ENCODE peak calls at places on chromosomes 4 and X, in four cellular contexts. One of them, this sample, is unnamed.

GRCh38 chr4:83065268-83065667 is 30.3 kb downstream of the COPS4 start:
- DNase-seq in ACHN: no peak
- DNase-seq in posterior cingulate gyrus: no peak
- DNase-seq in osteocyte: no peak
- DNase-seq in this sample: no peak

GRCh38 chr4:8906991-8907595 is 35.5 kb upstream of the HMX1 start:
- DNase-seq in ACHN: no peak
- DNase-seq in posterior cingulate gyrus: peak
- DNase-seq in osteocyte: peak
- DNase-seq in this sample: no peak

GRCh38 chr4:26732356-26732755 is 128.3 kb upstream of the STIM2 start:
- DNase-seq in ACHN: no peak
- DNase-seq in posterior cingulate gyrus: no peak
- DNase-seq in osteocyte: no peak
- DNase-seq in this sample: no peak

GRCh38 chr4:141074098-141074878 is 59.0 kb downstream of the RNF150 start:
- DNase-seq in ACHN: no peak
- DNase-seq in posterior cingulate gyrus: no peak
- DNase-seq in osteocyte: no peak
- DNase-seq in this sample: no peak

GRCh38 chrX:20968996-20969395 is 405.2 kb upstream of the CNKSR2 start:
- DNase-seq in ACHN: peak
- DNase-seq in posterior cingulate gyrus: no peak
- DNase-seq in osteocyte: no peak
- DNase-seq in this sample: no peak

GRCh38 chrX:39850630-39851152 is 247.1 kb downstream of the BCOR start:
- DNase-seq in ACHN: no peak
- DNase-seq in posterior cingulate gyrus: no peak
- DNase-seq in osteocyte: no peak
- DNase-seq in this sample: no peak

GRCh38 chr4:70994069-70994366 is 569 bp downstream of the DCK start:
- DNase-seq in ACHN: no peak
- DNase-seq in posterior cingulate gyrus: no peak
- DNase-seq in osteocyte: no peak
- DNase-seq in this sample: no peak

GRCh38 chrX:118718737-118719136 is 8.7 kb upstream of the IL13RA1 start:
- DNase-seq in ACHN: no peak
- DNase-seq in posterior cingulate gyrus: no peak
- DNase-seq in osteocyte: no peak
- DNase-seq in this sample: no peak

GRCh38 chr4:6746721-6747689 is 31.0 kb downstream of the BLOC1S4 start:
- DNase-seq in ACHN: no peak
- DNase-seq in posterior cingulate gyrus: no peak
- DNase-seq in osteocyte: no peak
- DNase-seq in this sample: no peak

GRCh38 chrX:118665204-118665603 is 62.2 kb upstream of the IL13RA1 start:
- DNase-seq in ACHN: no peak
- DNase-seq in posterior cingulate gyrus: no peak
- DNase-seq in osteocyte: no peak
- DNase-seq in this sample: no peak

GRCh38 chr4:39353478-39354177 is 12.5 kb downstream of the RFC1 start:
- DNase-seq in ACHN: peak
- DNase-seq in posterior cingulate gyrus: no peak
- DNase-seq in osteocyte: no peak
- DNase-seq in this sample: no peak

GRCh38 chr4:136392576-136392975 is 1139.7 kb downstream of the PCDH18 start:
- DNase-seq in ACHN: peak
- DNase-seq in posterior cingulate gyrus: no peak
- DNase-seq in osteocyte: no peak
- DNase-seq in this sample: no peak

GRCh38 chr4:28146191-28146590 is 1285.5 kb downstream of the STIM2 start:
- DNase-seq in ACHN: peak
- DNase-seq in posterior cingulate gyrus: no peak
- DNase-seq in osteocyte: no peak
- DNase-seq in this sample: no peak

GRCh38 chr4:87580057-87580456 is 28.3 kb upstream of the DSPP start:
- DNase-seq in ACHN: no peak
- DNase-seq in posterior cingulate gyrus: no peak
- DNase-seq in osteocyte: no peak
- DNase-seq in this sample: no peak

GRCh38 chr4:88018471-88018870 is 11.0 kb downstream of the PKD2 start:
- DNase-seq in ACHN: peak
- DNase-seq in posterior cingulate gyrus: no peak
- DNase-seq in osteocyte: no peak
- DNase-seq in this sample: no peak

GRCh38 chrX:103309860-103310591 is 764 bp downstream of the BEX2 start:
- DNase-seq in ACHN: no peak
- DNase-seq in posterior cingulate gyrus: no peak
- DNase-seq in osteocyte: no peak
- DNase-seq in this sample: no peak

GRCh38 chr4:129968366-129968765 is 872.4 kb downstream of the C4orf33 start:
- DNase-seq in ACHN: no peak
- DNase-seq in posterior cingulate gyrus: no peak
- DNase-seq in osteocyte: no peak
- DNase-seq in this sample: no peak

GRCh38 chr4:48033825-48034413 is 17.3 kb downstream of the NIPAL1 start:
- DNase-seq in ACHN: peak
- DNase-seq in posterior cingulate gyrus: no peak
- DNase-seq in osteocyte: no peak
- DNase-seq in this sample: no peak

GRCh38 chrX:119266364-119266995 is 30.4 kb downstream of the PGRMC1 start:
- DNase-seq in ACHN: peak
- DNase-seq in posterior cingulate gyrus: no peak
- DNase-seq in osteocyte: no peak
- DNase-seq in this sample: no peak

GRCh38 chr4:97104006-97104405 is 1039.3 kb downstream of the STPG2 start:
- DNase-seq in ACHN: no peak
- DNase-seq in posterior cingulate gyrus: no peak
- DNase-seq in osteocyte: no peak
- DNase-seq in this sample: no peak

GRCh38 chr4:176902710-176903323 is 110.1 kb upstream of the VEGFC start:
- DNase-seq in ACHN: peak
- DNase-seq in posterior cingulate gyrus: no peak
- DNase-seq in osteocyte: no peak
- DNase-seq in this sample: no peak

GRCh38 chr4:173489514-173489913 is 40.5 kb downstream of the HAND2 start:
- DNase-seq in ACHN: no peak
- DNase-seq in posterior cingulate gyrus: no peak
- DNase-seq in osteocyte: no peak
- DNase-seq in this sample: no peak

GRCh38 chrX:39613508-39613921 is 484.2 kb downstream of the BCOR start:
- DNase-seq in ACHN: peak
- DNase-seq in posterior cingulate gyrus: no peak
- DNase-seq in osteocyte: no peak
- DNase-seq in this sample: peak

GRCh38 chr4:94256833-94257232 is 49.2 kb downstream of the SMARCAD1 start:
- DNase-seq in ACHN: peak
- DNase-seq in posterior cingulate gyrus: no peak
- DNase-seq in osteocyte: no peak
- DNase-seq in this sample: no peak

GRCh38 chrX:35842657-35843056 is 44.5 kb downstream of the MAGEB16 start:
- DNase-seq in ACHN: no peak
- DNase-seq in posterior cingulate gyrus: no peak
- DNase-seq in osteocyte: no peak
- DNase-seq in this sample: no peak

GRCh38 chrX:135974279-135974856 is 580 bp upstream of the MMGT1 start:
- DNase-seq in ACHN: peak
- DNase-seq in posterior cingulate gyrus: peak
- DNase-seq in osteocyte: no peak
- DNase-seq in this sample: peak

GRCh38 chrX:103539695-103540094 is 20.4 kb upstream of the RAB40A start:
- DNase-seq in ACHN: no peak
- DNase-seq in posterior cingulate gyrus: no peak
- DNase-seq in osteocyte: no peak
- DNase-seq in this sample: no peak

GRCh38 chrX:154490021-154490413 is 412 bp downstream of the SLC10A3 start:
- DNase-seq in ACHN: peak
- DNase-seq in posterior cingulate gyrus: no peak
- DNase-seq in osteocyte: no peak
- DNase-seq in this sample: peak